ENCODE peak calls at places on chromosomes 5 and 9, in nine cellular contexts. One of them, this sample, is unnamed.
A peak's percentile ranks its signal among the peaks of the same experiment; 100 is the strongest.

GRCh38 chr9:37903581-37903830 is 421 bp downstream of the SLC25A51 start:
- DNase-seq in BJ: no peak
- DNase-seq in HuH-7.5: peak; percentile 37
- DNase-seq in occipital lobe: no peak
- DNase-seq in foreskin fibroblast: peak; percentile 24
- DNase-seq in AG08395: no peak
- DNase-seq in GM12865: no peak
- DNase-seq in GM12892: no peak
- DNase-seq in nucleus accumbens: no peak
- DNase-seq in this sample: no peak

GRCh38 chr9:20621553-20622329 is 558 bp downstream of the MLLT3 start:
- DNase-seq in BJ: no peak
- DNase-seq in HuH-7.5: peak; percentile 22
- DNase-seq in occipital lobe: peak; percentile 82
- DNase-seq in foreskin fibroblast: peak; percentile 74
- DNase-seq in AG08395: peak; percentile 51
- DNase-seq in GM12865: peak; percentile 87
- DNase-seq in GM12892: peak; percentile 32
- DNase-seq in nucleus accumbens: peak; percentile 77
- DNase-seq in this sample: peak; percentile 77

GRCh38 chr5:72151646-72152045 is 44.4 kb downstream of the MAP1B start:
- DNase-seq in BJ: no peak
- DNase-seq in HuH-7.5: no peak
- DNase-seq in occipital lobe: no peak
- DNase-seq in foreskin fibroblast: no peak
- DNase-seq in AG08395: no peak
- DNase-seq in GM12865: peak; percentile 3
- DNase-seq in GM12892: no peak
- DNase-seq in nucleus accumbens: no peak
- DNase-seq in this sample: no peak

GRCh38 chr5:42924226-42924625 is 112.5 kb upstream of the SELENOP start:
- DNase-seq in BJ: no peak
- DNase-seq in HuH-7.5: no peak
- DNase-seq in occipital lobe: no peak
- DNase-seq in foreskin fibroblast: no peak
- DNase-seq in AG08395: no peak
- DNase-seq in GM12865: no peak
- DNase-seq in GM12892: no peak
- DNase-seq in nucleus accumbens: no peak
- DNase-seq in this sample: no peak

GRCh38 chr9:117412006-117412715 is 2.7 kb downstream of the ASTN2 start:
- DNase-seq in BJ: no peak
- DNase-seq in HuH-7.5: no peak
- DNase-seq in occipital lobe: no peak
- DNase-seq in foreskin fibroblast: no peak
- DNase-seq in AG08395: no peak
- DNase-seq in GM12865: no peak
- DNase-seq in GM12892: no peak
- DNase-seq in nucleus accumbens: no peak
- DNase-seq in this sample: no peak

GRCh38 chr5:56123531-56124243 is 109.4 kb downstream of the ANKRD55 start:
- DNase-seq in BJ: peak; percentile 97
- DNase-seq in HuH-7.5: peak; percentile 49
- DNase-seq in occipital lobe: no peak
- DNase-seq in foreskin fibroblast: peak; percentile 98
- DNase-seq in AG08395: peak; percentile 94
- DNase-seq in GM12865: no peak
- DNase-seq in GM12892: no peak
- DNase-seq in nucleus accumbens: no peak
- DNase-seq in this sample: no peak

GRCh38 chr5:142527664-142528295 is 158.1 kb downstream of the FGF1 start:
- DNase-seq in BJ: no peak
- DNase-seq in HuH-7.5: no peak
- DNase-seq in occipital lobe: no peak
- DNase-seq in foreskin fibroblast: no peak
- DNase-seq in AG08395: no peak
- DNase-seq in GM12865: no peak
- DNase-seq in GM12892: no peak
- DNase-seq in nucleus accumbens: no peak
- DNase-seq in this sample: no peak

GRCh38 chr9:101848485-101848919 is 110.1 kb upstream of the GRIN3A start:
- DNase-seq in BJ: no peak
- DNase-seq in HuH-7.5: no peak
- DNase-seq in occipital lobe: no peak
- DNase-seq in foreskin fibroblast: no peak
- DNase-seq in AG08395: no peak
- DNase-seq in GM12865: peak; percentile 11
- DNase-seq in GM12892: no peak
- DNase-seq in nucleus accumbens: no peak
- DNase-seq in this sample: no peak

GRCh38 chr5:26700759-26701384 is 337.5 kb downstream of the CDH9 start:
- DNase-seq in BJ: no peak
- DNase-seq in HuH-7.5: peak; percentile 36
- DNase-seq in occipital lobe: no peak
- DNase-seq in foreskin fibroblast: no peak
- DNase-seq in AG08395: no peak
- DNase-seq in GM12865: peak; percentile 1
- DNase-seq in GM12892: no peak
- DNase-seq in nucleus accumbens: no peak
- DNase-seq in this sample: no peak

GRCh38 chr5:107217721-107218130 is 453.0 kb downstream of the EFNA5 start:
- DNase-seq in BJ: no peak
- DNase-seq in HuH-7.5: no peak
- DNase-seq in occipital lobe: peak; percentile 67
- DNase-seq in foreskin fibroblast: no peak
- DNase-seq in AG08395: no peak
- DNase-seq in GM12865: no peak
- DNase-seq in GM12892: no peak
- DNase-seq in nucleus accumbens: no peak
- DNase-seq in this sample: no peak

GRCh38 chr9:123834907-123835562 is 94.9 kb downstream of the DENND1A start:
- DNase-seq in BJ: peak; percentile 21
- DNase-seq in HuH-7.5: no peak
- DNase-seq in occipital lobe: no peak
- DNase-seq in foreskin fibroblast: peak; percentile 34
- DNase-seq in AG08395: peak; percentile 62
- DNase-seq in GM12865: peak; percentile 48
- DNase-seq in GM12892: no peak
- DNase-seq in nucleus accumbens: no peak
- DNase-seq in this sample: no peak

GRCh38 chr5:79464695-79465332 is 49.1 kb downstream of the HOMER1 start:
- DNase-seq in BJ: no peak
- DNase-seq in HuH-7.5: peak; percentile 12
- DNase-seq in occipital lobe: no peak
- DNase-seq in foreskin fibroblast: peak; percentile 4
- DNase-seq in AG08395: peak; percentile 53
- DNase-seq in GM12865: peak; percentile 46
- DNase-seq in GM12892: peak; percentile 4
- DNase-seq in nucleus accumbens: no peak
- DNase-seq in this sample: no peak

GRCh38 chr5:151148583-151148982 is 9.0 kb downstream of the ANXA6 start:
- DNase-seq in BJ: no peak
- DNase-seq in HuH-7.5: no peak
- DNase-seq in occipital lobe: no peak
- DNase-seq in foreskin fibroblast: no peak
- DNase-seq in AG08395: no peak
- DNase-seq in GM12865: no peak
- DNase-seq in GM12892: no peak
- DNase-seq in nucleus accumbens: no peak
- DNase-seq in this sample: no peak

GRCh38 chr9:132411091-132411508 is 1.1 kb downstream of the CFAP77 start:
- DNase-seq in BJ: no peak
- DNase-seq in HuH-7.5: peak; percentile 81
- DNase-seq in occipital lobe: no peak
- DNase-seq in foreskin fibroblast: peak; percentile 9
- DNase-seq in AG08395: peak; percentile 30
- DNase-seq in GM12865: peak; percentile 80
- DNase-seq in GM12892: peak; percentile 59
- DNase-seq in nucleus accumbens: peak; percentile 3
- DNase-seq in this sample: peak; percentile 22

GRCh38 chr9:136128436-136128835 is 9.8 kb upstream of the TMEM250 start:
- DNase-seq in BJ: no peak
- DNase-seq in HuH-7.5: no peak
- DNase-seq in occipital lobe: no peak
- DNase-seq in foreskin fibroblast: no peak
- DNase-seq in AG08395: no peak
- DNase-seq in GM12865: no peak
- DNase-seq in GM12892: no peak
- DNase-seq in nucleus accumbens: no peak
- DNase-seq in this sample: no peak

GRCh38 chr5:101991486-101991885 is 304.6 kb downstream of the SLCO4C1 start:
- DNase-seq in BJ: no peak
- DNase-seq in HuH-7.5: no peak
- DNase-seq in occipital lobe: no peak
- DNase-seq in foreskin fibroblast: no peak
- DNase-seq in AG08395: no peak
- DNase-seq in GM12865: no peak
- DNase-seq in GM12892: no peak
- DNase-seq in nucleus accumbens: no peak
- DNase-seq in this sample: no peak